ENCODE peak calls at places on chromosomes 13 and 19, in eight cellular contexts. E is DMS153; T is activated gamma-delta T cell treated with anti-CD3 and anti-CD28 coated beads, Interleukin-2, amount 50 U/mL, for 16 hours; X is thoracic aorta; Q is HEK293T; A is ELF-1; G is left ventricle myocardium superior; P is NCI-H1694. Y is an unnamed sample.
A peak's percentile ranks its signal among the peaks of the same experiment; 100 is the strongest.

GRCh38 chr13:94416454-94417080 is 62.9 kb downstream of the DCT start:
- DNase-seq in E (peak; percentile 24), T (no peak), X (no peak), Q (peak; percentile 84), A (peak; percentile 80), G (no peak), P (peak; percentile 65), Y (no peak)

GRCh38 chr13:51063909-51064308 is 47.2 kb downstream of the C13orf42 start:
- DNase-seq in E (no peak), T (no peak), X (no peak), Q (no peak), A (no peak), G (no peak), P (no peak), Y (no peak)

GRCh38 chr13:106349080-106349841 is 186.2 kb downstream of the EFNB2 start:
- DNase-seq in E (peak; percentile 87), T (no peak), X (no peak), Q (peak; percentile 10), A (peak; percentile 75), G (peak; percentile 35), P (no peak), Y (no peak)

GRCh38 chr13:59112375-59112774 is 1051.4 kb downstream of the DIAPH3 start:
- DNase-seq in E (no peak), T (no peak), X (no peak), Q (no peak), A (peak; percentile 30), G (no peak), P (no peak), Y (no peak)

GRCh38 chr13:40504641-40505040 is 161.8 kb downstream of the FOXO1 start:
- DNase-seq in E (no peak), T (no peak), X (no peak), Q (no peak), A (no peak), G (no peak), P (no peak), Y (no peak)

GRCh38 chr13:37023871-37024270 is 23.3 kb downstream of the EXOSC8 start:
- DNase-seq in E (no peak), T (no peak), X (no peak), Q (no peak), A (no peak), G (no peak), P (no peak), Y (no peak)

GRCh38 chr19:46515879-46516350 is 20.2 kb upstream of the PNMA8B start:
- DNase-seq in E (no peak), T (no peak), X (no peak), Q (peak; percentile 71), A (no peak), G (no peak), P (peak; percentile 47), Y (no peak)

GRCh38 chr19:45507864-45508680 is 793 bp downstream of the VASP start:
- DNase-seq in E (peak; percentile 33), T (no peak), X (no peak), Q (no peak), A (peak; percentile 59), G (peak; percentile 67), P (no peak), Y (no peak)

GRCh38 chr13:102710261-102710679 is 15.4 kb upstream of the METTL21C start:
- DNase-seq in E (no peak), T (no peak), X (no peak), Q (no peak), A (no peak), G (no peak), P (no peak), Y (no peak)

Y was measured in GM18507.